ENCODE peak calls at places on chromosomes 7 and 10, in nine cellular contexts. H is transverse colon, S is spleen, K is prostate gland, A is endothelial cell of umbilical vein, W is GM12891, Q is GM12878, T is HepG2, C is HCT116. J is an unnamed sample.

GRCh38 chr10:112711366-112711765 is 238.7 kb upstream of the TCF7L2 start:
- DNase-seq in Q (no peak), A (no peak), T (no peak), C (no peak), K (no peak), S (no peak), W (no peak), H (no peak), J (no peak)

GRCh38 chr7:69871213-69871885 is 273.1 kb downstream of the AUTS2 start:
- DNase-seq in W (no peak), K (no peak), T (no peak), S (no peak), C (no peak), Q (no peak), H (no peak), A (no peak), J (no peak)

GRCh38 chr10:123009105-123009805 is 449 bp downstream of the ACADSB start:
- DNase-seq in Q (no peak), S (peak), C (no peak), W (peak), K (peak), T (no peak), H (peak), A (peak), J (peak)

GRCh38 chr10:102461187-102462054 is 10.1 kb upstream of the C10orf95 start:
- DNase-seq in K (peak), W (peak), T (peak), Q (peak), C (peak), A (peak), H (peak), S (peak), J (peak)

GRCh38 chr10:63206576-63206975 is 73.4 kb downstream of the NRBF2 start:
- DNase-seq in W (no peak), Q (no peak), A (no peak), T (no peak), H (no peak), C (no peak), S (no peak), K (no peak), J (no peak)

GRCh38 chr10:43252785-43253341 is 14.0 kb downstream of the RASGEF1A start:
- DNase-seq in K (no peak), W (no peak), A (no peak), Q (no peak), H (no peak), T (no peak), S (peak), C (no peak), J (peak)

GRCh38 chr7:16693601-16694318 is 47.8 kb downstream of the BZW2 start:
- DNase-seq in H (no peak), T (no peak), W (no peak), K (no peak), Q (no peak), S (no peak), A (no peak), C (no peak), J (no peak)

GRCh38 chr10:97000487-97001182 is 168.5 kb downstream of the LCOR start:
- DNase-seq in S (no peak), Q (no peak), T (peak), W (no peak), C (no peak), K (no peak), A (no peak), H (no peak), J (no peak)

GRCh38 chr7:66050337-66050957 is 25.2 kb upstream of the ASL start:
- DNase-seq in W (no peak), C (no peak), K (no peak), S (no peak), H (no peak), A (no peak), Q (no peak), T (no peak), J (no peak)

GRCh38 chr10:115932099-115932498 is 340.9 kb downstream of the GFRA1 start:
- DNase-seq in K (no peak), S (no peak), Q (no peak), T (no peak), A (no peak), W (no peak), C (no peak), H (no peak), J (no peak)

GRCh38 chr7:1058821-1059199 is 14.5 kb downstream of the GPR146 start:
- DNase-seq in C (no peak), K (no peak), S (peak), Q (no peak), T (no peak), A (no peak), W (no peak), H (no peak), J (no peak)

GRCh38 chr10:52741851-52742250 is 30.7 kb downstream of the MBL2 start:
- DNase-seq in T (no peak), H (no peak), K (no peak), Q (no peak), A (no peak), C (no peak), W (no peak), S (no peak), J (no peak)

GRCh38 chr10:75801121-75801520 is 369.7 kb downstream of the LRMDA start:
- DNase-seq in K (no peak), A (no peak), H (no peak), S (no peak), C (no peak), W (no peak), Q (no peak), T (no peak), J (no peak)

GRCh38 chr10:78458983-78459638 is 425.4 kb downstream of the RPS24 start:
- DNase-seq in W (no peak), S (no peak), Q (no peak), K (no peak), A (peak), T (peak), H (no peak), C (no peak), J (peak)

GRCh38 chr10:79070611-79071534 is 2.1 kb downstream of the ZMIZ1 start:
- DNase-seq in S (peak), C (no peak), K (peak), W (no peak), A (peak), Q (no peak), H (peak), T (peak), J (peak)

DNA sequence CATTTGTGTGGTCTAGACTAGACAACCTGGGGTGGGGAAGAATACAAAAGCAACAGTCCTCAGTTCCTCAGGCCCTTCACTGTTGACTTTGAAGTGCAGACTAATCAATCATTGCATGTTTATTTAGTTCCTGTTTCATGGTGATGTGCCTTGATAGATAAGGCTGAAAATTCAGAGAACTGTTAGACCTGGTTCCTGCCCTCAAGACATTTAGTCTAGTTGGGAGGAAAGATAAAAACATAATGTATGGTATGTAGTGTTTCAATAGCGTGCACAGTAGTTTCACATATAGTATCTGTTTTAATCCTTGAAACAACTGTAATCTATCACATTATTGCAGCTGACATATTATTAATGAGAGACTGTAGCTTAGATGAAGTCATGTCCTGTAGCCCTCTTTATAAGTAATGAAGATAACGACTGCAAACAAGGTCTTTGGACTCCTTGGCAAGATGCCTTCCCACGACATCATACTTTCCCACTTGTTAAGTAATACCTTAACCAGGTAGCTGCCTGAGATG is 124.0 kb downstream of the CELF2 start:
- DNase-seq in T (peak), Q (no peak), K (no peak), C (no peak), H (peak), A (peak), S (no peak), W (no peak), J (no peak)
- TF ChIP-seq POLR2A in T (no peak), Q (no peak), K (no peak), C (no peak), H (no peak), A (no peak), S (no peak), W (no peak), J (no peak)

GRCh38 chr7:64494912-64495461 is 67.9 kb downstream of the ZNF680 start:
- DNase-seq in C (no peak), K (no peak), T (no peak), Q (no peak), S (peak), W (no peak), H (no peak), A (no peak), J (peak)
- TF ChIP-seq POLR2AphosphoS5 in C (no peak), K (no peak), T (no peak), Q (no peak), S (peak), W (no peak), H (no peak), A (no peak), J (no peak)

DNA sequence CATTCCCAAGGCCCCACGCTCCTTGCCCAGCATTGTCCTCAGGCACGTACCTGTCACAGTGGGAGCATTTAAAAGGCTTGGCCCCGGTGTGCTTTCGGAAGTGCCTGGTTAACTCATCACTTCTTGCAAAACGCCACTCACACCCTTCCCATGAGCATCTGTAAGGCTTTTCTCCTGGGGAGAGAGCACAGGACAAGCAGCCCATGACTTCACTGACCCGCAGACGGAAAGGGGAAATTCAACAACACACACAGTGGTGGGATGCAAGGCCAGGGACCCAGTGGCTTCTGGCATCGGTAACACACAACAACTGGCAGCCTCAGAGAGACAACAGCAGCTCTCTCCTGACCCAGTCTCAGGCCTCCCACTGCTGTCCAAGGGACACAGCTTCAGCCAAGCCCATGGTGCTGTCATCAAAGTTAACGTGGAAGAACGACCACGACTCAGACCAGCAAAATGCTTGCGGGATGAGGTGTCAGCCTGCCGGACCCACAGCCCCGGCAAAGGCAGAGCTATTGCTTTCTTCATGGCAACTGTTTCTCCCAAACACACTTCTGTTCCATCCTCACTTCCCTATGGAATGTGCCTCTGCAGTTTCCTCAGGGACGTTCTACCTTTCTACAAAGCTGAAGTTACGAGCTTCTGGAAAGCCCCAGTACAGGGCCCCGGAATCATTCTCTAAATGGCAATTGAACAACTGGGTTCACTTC is 4.8 kb downstream of the KLF6 start:
- DNase-seq in A (peak), C (no peak), Q (no peak), H (no peak), T (no peak), S (peak), K (no peak), W (no peak), J (no peak)
- TF ChIP-seq POLR2A in A (no peak), C (no peak), Q (peak), H (peak), T (no peak), S (no peak), K (no peak), W (peak), J (peak)

GRCh38 chr10:91409069-91409868 is 875 bp upstream of the HECTD2 start:
- DNase-seq in K (peak), C (no peak), H (peak), Q (no peak), T (peak), S (no peak), A (peak), W (peak), J (no peak)
- TF ChIP-seq POLR2AphosphoS5 in K (peak), C (no peak), H (peak), Q (peak), T (peak), S (peak), A (peak), W (no peak), J (peak)